ENCODE peak calls at places on chromosomes 13 and 19, in nine cellular contexts. D is uterus; Q is CD8-positive, alpha-beta T cell; B is foreskin fibroblast; V is psoas muscle; X is lung; Y is CD4-positive, alpha-beta T cell; M is progenitor cell of endocrine pancreas; E is cardiac fibroblast. N is an unnamed sample.

GRCh38 chr13:95536629-95537241 is 15.8 kb upstream of the CLDN10 start:
- DNase-seq in D (no peak), Q (no peak), B (peak; percentile 10), V (no peak), X (no peak), Y (no peak), M (no peak), E (peak; percentile 60), N (no peak)

GRCh38 chr13:27446986-27447583 is 3.3 kb downstream of the MTIF3 start:
- DNase-seq in D (no peak), Q (no peak), B (no peak), V (no peak), X (no peak), Y (no peak), M (no peak), E (no peak), N (no peak)

GRCh38 chr13:51804295-51805172 is 571 bp upstream of the DHRS12 start:
- DNase-seq in D (peak; percentile 61), Q (no peak), B (no peak), V (no peak), X (no peak), Y (peak; percentile 35), M (no peak), E (no peak), N (peak; percentile 46)

GRCh38 chr13:30978981-30979956 is 46.8 kb downstream of the TEX26 start:
- DNase-seq in D (no peak), Q (no peak), B (no peak), V (no peak), X (no peak), Y (no peak), M (no peak), E (peak; percentile 33), N (no peak)

GRCh38 chr19:32464279-32464678 is 58.7 kb downstream of the DPY19L3 start:
- DNase-seq in D (no peak), Q (no peak), B (no peak), V (no peak), X (no peak), Y (no peak), M (no peak), E (peak; percentile 29), N (no peak)

GRCh38 chr13:112428704-112429103 is 52.5 kb downstream of the SPACA7 start:
- DNase-seq in D (no peak), Q (no peak), B (no peak), V (no peak), X (no peak), Y (no peak), M (no peak), E (no peak), N (no peak)

GRCh38 chr13:53010374-53011105 is 18.1 kb upstream of the OLFM4 start:
- DNase-seq in D (no peak), Q (no peak), B (no peak), V (no peak), X (no peak), Y (no peak), M (no peak), E (no peak), N (no peak)

GRCh38 chr19:35519291-35519690 is 5.8 kb upstream of the DMKN start:
- DNase-seq in D (no peak), Q (no peak), B (peak; percentile 53), V (no peak), X (no peak), Y (no peak), M (no peak), E (peak; percentile 38), N (no peak)

GRCh38 chr19:1084024-1084868 is 10.9 kb downstream of the POLR2E start:
- DNase-seq in D (no peak), Q (no peak), B (no peak), V (no peak), X (no peak), Y (no peak), M (no peak), E (no peak), N (no peak)

GRCh38 chr19:4057913-4058695 is 8.6 kb downstream of the ZBTB7A start:
- DNase-seq in D (peak; percentile 94), Q (peak; percentile 40), B (peak; percentile 93), V (peak; percentile 94), X (peak; percentile 92), Y (no peak), M (no peak), E (peak; percentile 93), N (no peak)

GRCh38 chr13:25771641-25772478 is 280.0 kb downstream of the SHISA2 start:
- DNase-seq in D (no peak), Q (no peak), B (no peak), V (no peak), X (no peak), Y (no peak), M (no peak), E (no peak), N (no peak)

GRCh38 chr19:29487432-29487831 is 38.4 kb upstream of the VSTM2B start:
- DNase-seq in D (no peak), Q (no peak), B (no peak), V (no peak), X (peak; percentile 11), Y (no peak), M (no peak), E (no peak), N (no peak)

GRCh38 chr19:38203197-38203596 is 20.8 kb downstream of the DPF1 start:
- DNase-seq in D (no peak), Q (no peak), B (no peak), V (no peak), X (no peak), Y (no peak), M (no peak), E (no peak), N (no peak)

GRCh38 chr19:4534836-4535658 is at the start of gene PLIN5:
- DNase-seq in D (peak; percentile 59), Q (peak; percentile 34), B (no peak), V (peak; percentile 84), X (peak; percentile 88), Y (peak; percentile 5), M (peak; percentile 74), E (peak; percentile 43), N (peak; percentile 76)

DNA sequence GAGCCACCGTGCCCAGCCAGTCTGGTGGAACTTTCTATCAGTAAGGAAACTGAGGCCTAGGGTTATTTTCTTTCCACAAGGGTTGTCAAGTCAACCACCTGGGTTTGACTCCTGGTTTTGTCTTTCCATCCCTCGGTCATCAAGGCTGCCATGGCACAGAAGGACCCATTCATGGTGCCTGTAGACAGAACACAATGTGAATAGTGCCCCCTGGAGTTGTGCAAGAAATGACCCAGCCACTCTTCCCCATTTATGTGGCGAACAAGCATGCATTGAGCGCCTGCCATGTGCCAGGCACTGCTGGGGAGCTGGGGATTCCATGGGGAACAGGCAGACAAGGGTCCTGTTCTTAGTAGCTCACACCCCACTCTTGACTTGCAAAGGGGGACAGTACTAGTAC is 4.1 kb downstream of the SMARCA4 start:
- DNase-seq in D (no peak), Q (no peak), B (no peak), V (no peak), X (no peak), Y (no peak), M (no peak), E (no peak), N (no peak)
- TF ChIP-seq CTCF in D (no peak), Q (no peak), B (no peak), V (no peak), X (no peak), Y (no peak), M (peak; percentile 22), E (no peak), N (no peak)

DNA sequence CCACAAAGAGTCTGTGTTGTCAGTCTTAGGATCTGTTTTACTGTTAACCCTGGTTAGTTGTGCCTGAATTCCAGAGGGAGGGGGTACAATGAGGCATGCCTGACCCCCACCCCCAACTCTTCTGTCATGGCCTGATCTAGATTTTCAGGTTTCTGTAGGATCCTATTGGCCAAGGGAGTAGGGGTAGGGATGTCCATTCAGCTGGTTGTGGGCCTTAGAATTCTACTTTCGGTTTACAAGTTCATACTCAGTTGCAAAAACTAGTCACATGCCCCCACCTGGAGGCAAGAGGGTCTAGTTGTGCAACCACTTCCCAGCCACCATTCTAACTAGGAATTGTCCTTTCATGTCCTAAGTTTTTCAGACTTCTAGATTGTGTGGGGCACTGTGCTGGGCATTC is 94.3 kb upstream of the MBNL2 start:
- DNase-seq in D (no peak), Q (no peak), B (no peak), V (no peak), X (no peak), Y (no peak), M (no peak), E (no peak), N (no peak)
- TF ChIP-seq CTCF in D (no peak), Q (no peak), B (no peak), V (no peak), X (no peak), Y (no peak), M (no peak), E (no peak), N (no peak)

GRCh38 chr19:49986354-49986753 is 25.4 kb upstream of the SIGLEC11 start:
- DNase-seq in D (no peak), Q (no peak), B (no peak), V (no peak), X (no peak), Y (no peak), M (no peak), E (no peak), N (no peak)

GRCh38 chr19:49988433-49988832 is 27.5 kb upstream of the SIGLEC11 start:
- DNase-seq in D (no peak), Q (no peak), B (peak; percentile 54), V (no peak), X (no peak), Y (no peak), M (no peak), E (peak; percentile 70), N (no peak)

GRCh38 chr19:49985926-49986325 is 25.0 kb upstream of the SIGLEC11 start:
- DNase-seq in D (no peak), Q (no peak), B (no peak), V (no peak), X (no peak), Y (no peak), M (no peak), E (no peak), N (no peak)

GRCh38 chr19:49988007-49988406 is 27.0 kb upstream of the SIGLEC11 start:
- DNase-seq in D (no peak), Q (no peak), B (no peak), V (no peak), X (no peak), Y (no peak), M (no peak), E (no peak), N (no peak)

DNA sequence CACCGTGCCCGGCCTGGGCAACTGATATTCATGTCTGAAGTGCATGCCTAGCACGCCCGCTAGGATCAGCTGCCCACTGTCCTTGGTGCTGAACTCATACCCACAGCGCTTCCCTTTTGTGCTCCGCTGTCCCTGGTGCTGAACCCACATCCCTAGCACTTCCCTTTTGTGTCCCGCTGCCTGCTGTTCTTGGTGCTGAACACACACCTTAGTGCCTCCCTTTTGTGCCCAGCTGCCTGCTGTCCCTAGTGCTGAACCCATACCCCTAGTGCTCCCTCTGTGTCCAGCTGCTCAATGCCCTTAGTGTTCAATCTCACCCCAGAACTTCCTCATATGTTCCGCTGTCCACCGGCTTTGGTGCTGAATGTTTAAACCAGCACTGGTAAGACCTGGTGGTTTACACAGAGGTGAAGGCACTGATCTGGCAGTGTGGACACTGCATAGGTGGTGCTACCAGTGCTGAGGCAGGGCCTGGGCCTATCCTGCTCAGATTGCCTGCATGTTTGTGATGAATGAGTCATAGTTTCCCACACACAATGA is 26.3 kb upstream of the SIGLEC11 start:
- DNase-seq in D (peak; percentile 84), Q (peak; percentile 58), B (peak; percentile 79), V (peak; percentile 83), X (peak; percentile 87), Y (peak; percentile 77), M (peak; percentile 94), E (peak; percentile 94), N (peak; percentile 75)
- TF ChIP-seq CTCF in D (no peak), Q (no peak), B (no peak), V (no peak), X (no peak), Y (no peak), M (peak; percentile 23), E (peak; percentile 14), N (no peak)

GRCh38 chr13:62320129-62320724 is 904.6 kb upstream of the PCDH20 start:
- DNase-seq in D (no peak), Q (no peak), B (peak; percentile 20), V (no peak), X (no peak), Y (no peak), M (no peak), E (peak; percentile 58), N (peak; percentile 26)
- TF ChIP-seq CTCF in D (no peak), Q (no peak), B (peak; percentile 16), V (peak; percentile 41), X (no peak), Y (no peak), M (peak; percentile 88), E (peak; percentile 32), N (peak; percentile 44)